ENCODE peak calls at places on chromosomes 2 and 18, in nine cellular contexts. W, L, U, O, Y, H, E, Q and G are unnamed samples.

GRCh38 chr18:22977847-22978701 is 44.9 kb downstream of the RBBP8 start:
- DNase-seq in W (no peak), L (no peak), U (no peak), O (peak; percentile 14), Y (no peak), H (no peak), E (no peak), Q (peak; percentile 93), G (peak; percentile 78)

GRCh38 chr18:13372405-13372995 is 153.9 kb downstream of the LDLRAD4 start:
- DNase-seq in W (no peak), L (no peak), U (no peak), O (no peak), Y (no peak), H (no peak), E (peak; percentile 21), Q (no peak), G (no peak)

GRCh38 chr2:240713071-240713927 is 21.6 kb downstream of the AQP12A start:
- DNase-seq in W (no peak), L (no peak), U (no peak), O (no peak), Y (no peak), H (no peak), E (no peak), Q (no peak), G (no peak)

GRCh38 chr2:146031158-146031557 is 1511.2 kb upstream of the ZEB2 start:
- DNase-seq in W (no peak), L (no peak), U (no peak), O (no peak), Y (no peak), H (no peak), E (no peak), Q (no peak), G (no peak)

GRCh38 chr2:240435457-240435954 is at the start of gene GPC1:
- DNase-seq in W (peak; percentile 88), L (peak; percentile 50), U (peak; percentile 87), O (peak; percentile 93), Y (peak; percentile 53), H (peak; percentile 94), E (peak; percentile 85), Q (no peak), G (peak; percentile 63)

GRCh38 chr2:112065966-112066365 is 10.9 kb downstream of the TMEM87B start:
- DNase-seq in W (no peak), L (no peak), U (no peak), O (peak; percentile 40), Y (no peak), H (no peak), E (no peak), Q (peak; percentile 10), G (peak; percentile 82)

GRCh38 chr18:28510210-28510609 is 333.3 kb upstream of the CDH2 start:
- DNase-seq in W (no peak), L (no peak), U (no peak), O (no peak), Y (no peak), H (no peak), E (no peak), Q (no peak), G (no peak)

GRCh38 chr2:9796056-9796792 is 47.0 kb upstream of the TAF1B start:
- DNase-seq in W (no peak), L (no peak), U (no peak), O (no peak), Y (no peak), H (peak; percentile 41), E (no peak), Q (no peak), G (no peak)

GRCh38 chr2:68435605-68436004 is 31.5 kb downstream of the FBXO48 start:
- DNase-seq in W (no peak), L (no peak), U (no peak), O (no peak), Y (no peak), H (no peak), E (no peak), Q (no peak), G (no peak)

GRCh38 chr18:44759925-44760342 is 79.2 kb downstream of the SETBP1 start:
- DNase-seq in W (no peak), L (no peak), U (no peak), O (no peak), Y (no peak), H (no peak), E (no peak), Q (no peak), G (no peak)

GRCh38 chr2:130372055-130372832 is 16.4 kb downstream of the PTPN18 start:
- DNase-seq in W (peak; percentile 97), L (peak; percentile 58), U (peak; percentile 81), O (peak; percentile 90), Y (peak; percentile 73), H (peak; percentile 95), E (peak; percentile 93), Q (no peak), G (peak; percentile 77)

GRCh38 chr18:72410399-72410798 is 133.7 kb downstream of the CBLN2 start:
- DNase-seq in W (no peak), L (no peak), U (no peak), O (no peak), Y (no peak), H (no peak), E (no peak), Q (no peak), G (no peak)

GRCh38 chr2:84741182-84741822 is 139.6 kb downstream of the TRABD2A start:
- DNase-seq in W (no peak), L (peak; percentile 30), U (no peak), O (peak; percentile 19), Y (peak; percentile 29), H (peak; percentile 60), E (no peak), Q (no peak), G (peak; percentile 38)
- TF ChIP-seq CTCF in W (peak; percentile 34), L (peak; percentile 33), U (no peak), O (peak; percentile 53), Y (peak; percentile 52), H (peak; percentile 45), E (no peak), Q (peak; percentile 30), G (peak; percentile 56)

DNA sequence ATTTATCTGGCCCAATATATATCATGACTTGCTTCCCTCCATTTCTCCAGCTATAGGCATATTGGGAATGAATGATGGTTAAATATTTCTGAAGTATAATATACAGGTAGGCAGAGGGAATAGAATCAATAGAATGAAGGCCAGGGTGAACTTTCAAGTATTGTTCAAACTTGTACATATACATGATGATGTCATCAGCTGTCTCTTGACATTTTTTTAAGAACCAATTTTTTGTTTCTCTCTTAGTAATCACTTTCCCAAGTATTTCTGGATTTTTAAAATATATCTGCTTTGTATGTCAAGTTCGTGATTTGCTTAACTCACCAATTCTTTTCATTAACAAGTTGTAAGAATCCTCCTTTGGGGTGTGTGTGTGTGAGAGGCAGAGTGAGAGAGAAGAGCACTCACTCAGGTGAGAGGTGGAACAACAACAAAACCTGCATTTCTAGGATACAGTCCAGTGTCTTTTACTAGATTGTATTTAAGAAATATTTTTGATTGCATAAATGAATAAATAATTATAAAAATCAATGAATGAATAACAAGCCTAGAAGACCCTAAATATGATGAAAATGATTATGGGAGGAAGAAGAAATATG is 1239.1 kb downstream of the LRP1B start:
- DNase-seq in W (no peak), L (no peak), U (no peak), O (no peak), Y (no peak), H (no peak), E (no peak), Q (no peak), G (no peak)
- TF ChIP-seq CTCF in W (no peak), L (no peak), U (peak; percentile 12), O (peak; percentile 22), Y (no peak), H (peak; percentile 41), E (no peak), Q (peak; percentile 46), G (no peak)

GRCh38 chr2:157179706-157180105 is 77.8 kb upstream of the GALNT5 start:
- DNase-seq in W (no peak), L (no peak), U (no peak), O (no peak), Y (no peak), H (no peak), E (no peak), Q (no peak), G (no peak)

GRCh38 chr2:157182204-157182709 is 75.2 kb upstream of the GALNT5 start:
- DNase-seq in W (no peak), L (no peak), U (no peak), O (no peak), Y (no peak), H (no peak), E (no peak), Q (no peak), G (no peak)

GRCh38 chr2:157181234-157181633 is 76.3 kb upstream of the GALNT5 start:
- DNase-seq in W (no peak), L (no peak), U (no peak), O (no peak), Y (no peak), H (no peak), E (no peak), Q (no peak), G (no peak)

GRCh38 chr2:157176602-157177001 is 80.9 kb upstream of the GALNT5 start:
- DNase-seq in W (no peak), L (no peak), U (no peak), O (no peak), Y (no peak), H (no peak), E (no peak), Q (no peak), G (no peak)

GRCh38 chr2:157178865-157179264 is 78.6 kb upstream of the GALNT5 start:
- DNase-seq in W (no peak), L (no peak), U (no peak), O (no peak), Y (no peak), H (no peak), E (no peak), Q (no peak), G (no peak)
- TF ChIP-seq CTCF in W (no peak), L (no peak), U (peak; percentile 24), O (peak; percentile 24), Y (no peak), H (peak; percentile 36), E (no peak), Q (peak; percentile 39), G (peak; percentile 70)

GRCh38 chr2:58553937-58554336 is 312.8 kb upstream of the FANCL start:
- DNase-seq in W (no peak), L (no peak), U (no peak), O (peak; percentile 8), Y (no peak), H (peak; percentile 46), E (no peak), Q (no peak), G (no peak)
- TF ChIP-seq CTCF in W (no peak), L (no peak), U (peak; percentile 17), O (peak; percentile 48), Y (no peak), H (peak; percentile 53), E (no peak), Q (peak; percentile 65), G (peak; percentile 31)

DNA sequence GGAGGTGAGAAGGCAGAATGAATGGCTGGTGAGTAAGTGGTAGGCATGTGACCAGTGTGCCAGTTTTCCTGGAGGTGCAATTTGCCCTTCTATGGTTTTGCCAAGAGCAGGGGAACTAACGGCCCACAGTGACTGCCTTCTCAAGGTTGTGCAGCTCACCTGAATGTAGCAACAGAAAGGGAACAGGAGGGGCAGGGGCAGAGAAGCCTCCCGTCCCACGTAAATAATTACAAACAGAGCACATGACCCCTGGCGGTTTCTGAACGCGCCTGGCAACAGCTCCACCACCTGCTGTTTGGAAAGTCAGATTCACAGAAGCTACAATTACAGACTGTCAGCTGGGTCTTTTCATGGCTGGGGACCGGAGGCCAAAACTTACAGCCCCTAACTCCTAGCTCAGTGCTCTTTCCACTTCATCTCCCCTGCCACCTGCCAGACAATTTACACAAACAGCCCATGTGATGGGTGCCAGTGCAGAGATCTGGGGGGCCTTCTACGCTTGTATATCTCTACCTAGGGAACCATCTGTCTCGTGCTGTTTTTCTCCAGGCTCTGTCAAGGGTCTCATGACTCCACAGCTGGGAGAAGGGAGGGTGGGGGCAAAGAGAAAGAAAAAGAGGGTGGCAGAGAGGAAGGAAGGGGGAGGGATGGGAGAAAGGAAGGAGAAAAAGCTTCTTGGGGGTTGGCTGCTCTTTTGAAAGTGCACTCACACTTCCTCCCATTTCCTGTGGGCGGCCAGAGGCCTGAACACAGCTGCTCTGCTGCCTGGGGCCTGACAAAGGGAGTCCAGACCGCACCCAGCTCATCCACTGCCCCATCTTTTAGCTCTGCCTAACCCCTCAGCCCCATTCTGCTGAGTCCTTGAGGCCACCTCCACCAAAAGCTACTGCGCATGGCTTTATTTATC is 69.5 kb downstream of the POLR1A start:
- DNase-seq in W (peak; percentile 86), L (peak; percentile 48), U (peak; percentile 78), O (peak; percentile 87), Y (peak; percentile 47), H (no peak), E (peak; percentile 93), Q (peak; percentile 83), G (peak; percentile 71)
- TF ChIP-seq CTCF in W (no peak), L (peak; percentile 27), U (peak; percentile 24), O (peak; percentile 48), Y (peak; percentile 46), H (no peak), E (peak; percentile 43), Q (peak; percentile 42), G (peak; percentile 38)